ENCODE peak calls at places on chromosomes 13 and 19, in ten cellular contexts. N, G, R, C, J, X, L, K, I and P are unnamed samples. For H3K9me2 and H3K4me1, the result is how much of the 10 kb centered on the place peaks cover.

GRCh38 chr13:83007226-83007625 is 875.0 kb downstream of the SLITRK1 start:
- DNase-seq in K (no peak), C (no peak), N (no peak), R (no peak), G (no peak), I (no peak), J (no peak), L (no peak), X (peak), P (no peak)

GRCh38 chr19:38805180-38805579 is 7.6 kb downstream of the LGALS4 start:
- DNase-seq in C (peak), R (no peak), K (no peak), L (no peak), G (peak), I (no peak), J (no peak), N (no peak), X (no peak), P (no peak)

GRCh38 chr13:32211788-32212187 is 103.4 kb downstream of the ZAR1L start:
- DNase-seq in N (no peak), C (no peak), G (no peak), R (no peak), L (no peak), K (peak), J (no peak), X (no peak), I (no peak), P (peak)

GRCh38 chr13:43446126-43446525 is 340.6 kb downstream of the ENOX1 start:
- DNase-seq in R (no peak), I (no peak), L (no peak), K (peak), J (no peak), N (no peak), X (no peak), G (no peak), C (no peak), P (no peak)

GRCh38 chr13:69287050-69287698 is 820.5 kb upstream of the ATXN8OS start:
- DNase-seq in G (no peak), N (no peak), K (no peak), X (no peak), I (no peak), L (no peak), C (no peak), R (no peak), J (no peak), P (no peak)

GRCh38 chr19:38164526-38164925 is 59.5 kb downstream of the DPF1 start:
- DNase-seq in R (no peak), G (no peak), C (no peak), N (no peak), K (no peak), L (no peak), X (no peak), I (no peak), J (no peak), P (no peak)

GRCh38 chr13:65111223-65111622 is 2118.9 kb downstream of the PCDH9 start:
- DNase-seq in K (no peak), X (no peak), G (no peak), I (no peak), J (no peak), R (no peak), N (no peak), C (no peak), L (no peak), P (no peak)

GRCh38 chr13:20232556-20233277 is 598 bp upstream of the GJB6 start:
- DNase-seq in R (no peak), I (no peak), K (no peak), N (no peak), L (no peak), C (no peak), X (no peak), G (no peak), J (no peak), P (no peak)

GRCh38 chr13:23433171-23434153 is at the start of gene SACS:
- DNase-seq in X (no peak), N (no peak), R (no peak), J (peak), L (no peak), K (peak), C (peak), I (peak), G (no peak), P (peak)

GRCh38 chr19:47765522-47766358 is 12.8 kb upstream of the SELENOW start:
- DNase-seq in J (peak), N (peak), X (peak), K (peak), R (peak), C (peak), L (no peak), G (no peak), I (peak), P (peak)

GRCh38 chr19:7963566-7963965 is 20.1 kb upstream of the TIMM44 start:
- DNase-seq in L (no peak), N (no peak), I (no peak), X (no peak), J (no peak), G (no peak), R (no peak), C (no peak), K (no peak), P (no peak)

GRCh38 chr13:43698743-43699142 is 88.0 kb downstream of the ENOX1 start:
- DNase-seq in J (no peak), K (peak), L (no peak), G (no peak), R (no peak), C (no peak), I (no peak), N (no peak), X (no peak), P (peak)

GRCh38 chr13:77349365-77349764 is 22.5 kb upstream of the MYCBP2 start:
- DNase-seq in G (no peak), X (no peak), R (no peak), C (no peak), J (no peak), I (no peak), N (no peak), K (no peak), L (no peak), P (no peak)

GRCh38 chr13:58884353-58884752 is 1252.8 kb downstream of the PCDH17 start:
- DNase-seq in I (no peak), L (no peak), C (no peak), K (no peak), G (no peak), N (no peak), X (no peak), J (peak), R (no peak), P (no peak)

GRCh38 chr19:19064098-19064722 is 416 bp downstream of the SLC25A42 start:
- DNase-seq in J (no peak), K (no peak), L (no peak), N (peak), G (no peak), C (no peak), R (peak), I (peak), X (no peak), P (no peak)

GRCh38 chr19:23916991-23917390 is 2.3 kb downstream of the ZNF726 start:
- DNase-seq in L (no peak), K (peak), X (no peak), C (peak), J (no peak), R (no peak), N (no peak), G (no peak), I (no peak), P (no peak)

GRCh38 chr13:44609137-44609536 is 33.0 kb upstream of the TSC22D1 start:
- DNase-seq in K (no peak), G (no peak), C (no peak), L (no peak), X (peak), R (no peak), N (no peak), I (no peak), J (peak), P (no peak)

GRCh38 chr19:8352134-8352827 is 9.2 kb upstream of the KANK3 start:
- DNase-seq in C (no peak), X (no peak), J (peak), I (no peak), R (no peak), K (peak), L (no peak), N (no peak), G (no peak), P (no peak)

GRCh38 chr19:5147971-5148793 is 179.3 kb downstream of the KDM4B start:
- DNase-seq in C (no peak), L (no peak), I (no peak), K (peak), X (no peak), G (no peak), R (no peak), J (no peak), N (no peak), P (no peak)

GRCh38 chr19:15331419-15332310 is 674 bp downstream of the BRD4 start:
- DNase-seq in L (no peak), K (peak), X (peak), G (no peak), J (peak), N (peak), I (peak), C (peak), R (peak), P (peak)

GRCh38 chr19:4609878-4610511 is 29.3 kb upstream of the TNFAIP8L1 start:
- DNase-seq in R (peak), N (no peak), G (no peak), I (peak), J (peak), X (peak), L (no peak), K (no peak), C (no peak), P (no peak)

GRCh38 chr13:83085186-83085900 is 796.9 kb downstream of the SLITRK1 start:
- DNase-seq in G (no peak), N (no peak), J (no peak), L (no peak), X (no peak), C (peak), K (peak), I (no peak), R (no peak), P (no peak)

GRCh38 chr19:12801466-12802266 is at the start of the genes PRDX2 and THSD8:
- DNase-seq in J (peak), I (peak), G (no peak), X (peak), L (no peak), N (peak), C (peak), K (peak), R (peak), P (peak)

GRCh38 chr13:110130431-110130830 is 176.5 kb downstream of the COL4A1 start:
- DNase-seq in N (no peak), R (no peak), G (no peak), K (no peak), C (no peak), I (no peak), L (no peak), X (no peak), J (no peak), P (no peak)

GRCh38 chr19:16594681-16595091 is 22.5 kb upstream of the SLC35E1 start:
- DNase-seq in X (no peak), K (no peak), G (no peak), C (no peak), L (no peak), N (peak), J (no peak), I (no peak), R (no peak), P (no peak)

GRCh38 chr19:13024126-13024957 is 29.1 kb downstream of the NFIX start:
- DNase-seq in J (no peak), C (peak), N (no peak), X (no peak), K (peak), R (no peak), L (no peak), I (no peak), G (no peak), P (no peak)

GRCh38 chr13:24041822-24042221 is 118.7 kb upstream of the SPATA13 start:
- DNase-seq in X (no peak), J (no peak), G (no peak), N (no peak), K (no peak), C (no peak), R (no peak), L (no peak), I (no peak), P (no peak)

GRCh38 chr19:43594710-43595604 is 977 bp downstream of the IRGQ start:
- DNase-seq in X (peak), N (peak), G (peak), K (peak), I (peak), L (peak), J (peak), C (peak), R (peak), P (peak)

GRCh38 chr13:79786176-79786575 is 305.2 kb downstream of the NDFIP2 start:
- DNase-seq in R (no peak), C (no peak), J (no peak), G (no peak), I (no peak), L (no peak), X (no peak), K (peak), N (no peak), P (no peak)

GRCh38 chr19:19342086-19343015 is 21.7 kb downstream of the MAU2 start:
- DNase-seq in L (peak), J (peak), N (peak), X (peak), K (peak), R (peak), C (peak), I (peak), G (peak), P (peak)

GRCh38 chr19:49331616-49332055 is 3.6 kb upstream of the CD37 start:
- DNase-seq in C (peak), R (peak), I (peak), N (peak), G (peak), X (peak), K (peak), J (peak), L (peak), P (peak)

GRCh38 chr19:3336351-3336679 is 30.1 kb upstream of the NFIC start:
- DNase-seq in K (no peak), G (no peak), I (no peak), L (no peak), J (no peak), N (no peak), R (no peak), X (no peak), C (no peak), P (no peak)

GRCh38 chr13:44326961-44327360 is 46.7 kb upstream of the SERP2 start:
- DNase-seq in G (no peak), N (no peak), J (no peak), R (no peak), L (no peak), C (no peak), K (no peak), I (no peak), X (no peak), P (no peak)

GRCh38 chr13:111338841-111339240 is 18.4 kb downstream of the TEX29 start:
- DNase-seq in R (no peak), I (no peak), J (no peak), X (no peak), C (no peak), G (no peak), L (no peak), N (no peak), K (no peak), P (no peak)

GRCh38 chr19:11580665-11581418 is 3.4 kb upstream of the ACP5 start:
- DNase-seq in I (no peak), N (no peak), X (no peak), R (peak), C (peak), G (no peak), L (no peak), J (no peak), K (peak), P (no peak)

GRCh38 chr13:47256618-47257017 is 359.8 kb upstream of the HTR2A start:
- DNase-seq in X (no peak), L (no peak), C (peak), G (no peak), R (no peak), J (no peak), I (no peak), K (peak), N (no peak), P (no peak)

GRCh38 chr19:6753178-6754031 is 13.8 kb downstream of the SH2D3A start:
- DNase-seq in G (no peak), R (peak), I (peak), J (peak), X (peak), C (peak), L (peak), K (peak), N (no peak), P (peak)
- H3K9me2 ChIP-seq in G (under half), R (under half), I (under half), J (under half), X (under half), C (under half), L (under half), K (under half), N (under half), P (under half)

GRCh38 chr13:100808848-100809247 is 134.3 kb upstream of the TMTC4 start:
- DNase-seq in K (no peak), C (no peak), X (no peak), I (no peak), N (no peak), J (no peak), L (no peak), R (no peak), G (no peak), P (no peak)
- H3K4me1 ChIP-seq in K (under half), C (under half), X (under half), I (under half), N (under half), J (under half), L (under half), R (under half), G (under half), P (under half)

GRCh38 chr13:27639186-27639585 is 17.5 kb downstream of the POLR1D start:
- DNase-seq in N (no peak), I (no peak), L (no peak), G (no peak), R (no peak), J (no peak), C (no peak), X (no peak), K (no peak), P (no peak)
- H3K9me2 ChIP-seq in N (under half), I (under half), L (under half), G (under half), R (under half), J (under half), C (under half), X (under half), K (under half), P (under half)

DNA sequence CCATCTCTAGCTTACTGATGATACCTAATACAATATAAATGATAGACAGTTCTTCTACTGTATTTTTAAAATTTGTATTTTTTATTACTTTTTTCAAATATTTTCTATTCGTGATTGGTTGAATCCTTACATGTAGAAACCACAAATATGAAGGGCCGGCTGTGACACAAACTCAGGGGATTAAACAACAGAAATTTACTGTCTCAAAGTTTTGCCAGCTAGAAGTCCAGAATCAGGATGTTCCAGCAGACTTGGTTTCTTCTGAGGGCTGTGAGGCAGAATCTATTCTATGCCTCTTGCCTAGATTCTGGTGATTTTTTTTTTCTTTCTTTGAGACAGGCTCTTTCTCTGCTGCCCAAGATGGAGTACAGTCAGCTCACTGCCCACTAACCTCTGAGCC is 13.8 kb downstream of the FPR1 start:
- DNase-seq in L (no peak), C (no peak), I (no peak), R (no peak), J (no peak), X (no peak), N (no peak), K (no peak), G (no peak), P (no peak)
- H3K4me1 ChIP-seq in L (under half), C (under half), I (under half), R (under half), J (under half), X (under half), N (under half), K (under half), G (under half), P (under half)

GRCh38 chr13:57825066-57825465 is 193.5 kb downstream of the PCDH17 start:
- DNase-seq in X (no peak), J (no peak), I (no peak), G (no peak), L (no peak), C (no peak), K (no peak), N (no peak), R (no peak), P (no peak)
- H3K9me2 ChIP-seq in X (under half), J (under half), I (under half), G (under half), L (under half), C (under half), K (under half), N (under half), R (under half), P (under half)

GRCh38 chr13:53499551-53499950 is 470.9 kb downstream of the OLFM4 start:
- DNase-seq in J (no peak), N (no peak), G (no peak), X (no peak), R (no peak), C (no peak), L (no peak), K (no peak), I (no peak), P (no peak)

DNA sequence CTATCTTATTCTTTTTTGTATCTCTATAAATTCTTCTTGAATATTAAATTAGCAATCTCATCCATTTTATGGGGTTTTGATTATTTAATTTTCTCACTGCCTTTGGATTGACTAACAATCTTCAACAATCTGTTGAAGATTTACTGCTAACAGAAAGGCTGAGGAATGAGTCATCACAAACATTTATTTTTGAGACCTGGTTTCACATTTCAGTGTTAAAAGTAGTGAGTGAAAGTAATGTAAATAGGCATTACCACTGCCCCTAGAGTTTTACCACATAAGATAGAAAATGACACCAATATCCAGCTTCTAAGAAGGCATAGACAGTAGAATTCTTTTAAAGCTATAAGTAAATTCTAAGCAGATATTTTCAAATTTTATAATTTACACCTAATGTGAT is 472.8 kb downstream of the OLFM4 start:
- DNase-seq in R (no peak), K (no peak), C (peak), G (no peak), I (no peak), N (peak), X (no peak), L (no peak), J (no peak), P (no peak)
- H3K4me1 ChIP-seq in R (under half), K (under half), C (under half), G (under half), I (under half), N (under half), X (under half), L (under half), J (under half), P (under half)

DNA sequence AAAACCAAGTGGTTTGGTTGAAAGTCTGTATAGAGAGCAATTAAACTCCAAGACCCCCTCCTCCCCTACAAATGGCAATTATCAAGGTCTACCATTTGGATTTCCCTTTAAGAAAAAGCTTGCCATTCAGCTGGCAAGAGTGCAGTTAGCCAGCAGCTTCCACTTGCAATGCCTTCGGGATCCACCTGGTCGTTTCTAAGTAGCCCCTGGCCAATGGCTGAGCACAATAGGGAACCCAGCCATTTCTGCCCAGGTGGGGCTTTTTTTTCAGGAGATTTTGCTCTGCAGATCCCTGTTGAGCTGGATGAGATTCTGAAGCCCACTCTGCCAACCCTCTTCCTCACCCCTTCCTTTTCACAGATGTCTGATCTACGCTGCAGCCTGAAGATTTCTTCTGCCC is 26.3 kb downstream of the TGDS start:
- DNase-seq in L (no peak), K (no peak), I (no peak), N (no peak), X (no peak), J (no peak), G (no peak), C (no peak), R (no peak), P (no peak)
- H3K9me2 ChIP-seq in L (under half), K (under half), I (under half), N (under half), X (under half), J (under half), G (under half), C (under half), R (under half), P (under half)

GRCh38 chr13:99311748-99312492 is 4.7 kb upstream of the GPR183 start:
- DNase-seq in I (peak), K (peak), C (no peak), N (no peak), R (no peak), X (no peak), L (no peak), J (no peak), G (no peak), P (no peak)
- H3K4me1 ChIP-seq in I (under half), K (half or more), C (under half), N (under half), R (under half), X (under half), L (half or more), J (under half), G (under half), P (under half)

DNA sequence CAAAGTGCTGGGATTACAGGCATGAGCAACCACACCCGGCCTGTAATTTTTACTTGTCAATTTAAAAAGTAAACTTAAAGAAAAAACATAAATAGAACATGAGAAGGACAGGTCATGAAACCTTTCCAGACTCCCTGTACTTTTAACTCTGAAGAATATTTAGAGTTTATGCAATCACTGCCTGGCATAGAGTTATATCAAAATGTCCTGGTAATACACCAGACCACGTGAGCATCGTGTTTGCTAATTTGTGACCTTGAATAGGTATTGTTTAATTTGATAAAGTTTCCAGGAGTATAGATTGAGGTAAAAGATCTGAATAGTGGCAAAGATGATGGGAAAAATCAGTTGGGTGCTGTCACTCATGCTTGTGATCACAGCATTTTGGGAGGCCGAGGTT is 81.2 kb upstream of the RNF113B start:
- DNase-seq in I (no peak), R (no peak), C (no peak), N (no peak), G (no peak), J (no peak), L (no peak), K (no peak), X (no peak), P (no peak)
- H3K9me2 ChIP-seq in I (under half), R (under half), C (under half), N (under half), G (under half), J (under half), L (under half), K (under half), X (under half), P (under half)